ENCODE peak calls at places on chromosomes 1 and 21, in ten cellular contexts. S, R, E, Q, U, T, V, A, P and L are unnamed samples. For H3K4me1, the result is how much of the 10 kb centered on the place peaks cover.

GRCh38 chr1:79353224-79353623 is 346.7 kb upstream of the ADGRL4 start:
- DNase-seq in S (no peak), R (no peak), E (no peak), Q (peak), U (no peak), T (no peak), V (no peak), A (peak), P (no peak), L (no peak)

GRCh38 chr21:25396135-25396711 is 211.1 kb downstream of the MRPL39 start:
- DNase-seq in S (no peak), R (no peak), E (no peak), Q (no peak), U (no peak), T (no peak), V (no peak), A (no peak), P (no peak), L (no peak)

GRCh38 chr1:23282967-23283366 is 61.1 kb downstream of the HNRNPR start:
- DNase-seq in S (no peak), R (no peak), E (no peak), Q (peak), U (no peak), T (no peak), V (no peak), A (no peak), P (no peak), L (no peak)

GRCh38 chr1:92923664-92924063 is 37.6 kb downstream of the DIPK1A start:
- DNase-seq in S (no peak), R (no peak), E (no peak), Q (no peak), U (no peak), T (no peak), V (no peak), A (no peak), P (no peak), L (no peak)

GRCh38 chr1:89566761-89567174 is 42.1 kb downstream of the LRRC8B start:
- DNase-seq in S (no peak), R (no peak), E (peak), Q (peak), U (no peak), T (no peak), V (peak), A (no peak), P (no peak), L (no peak)

GRCh38 chr1:64691631-64692030 is 53.2 kb upstream of the RAVER2 start:
- DNase-seq in S (no peak), R (no peak), E (no peak), Q (peak), U (no peak), T (no peak), V (no peak), A (no peak), P (no peak), L (no peak)

GRCh38 chr1:30169269-30169668 is 554.1 kb downstream of the MATN1 start:
- DNase-seq in S (no peak), R (no peak), E (no peak), Q (no peak), U (no peak), T (no peak), V (no peak), A (no peak), P (no peak), L (no peak)

GRCh38 chr1:181588631-181589030 is 105.3 kb downstream of the CACNA1E start:
- DNase-seq in S (no peak), R (no peak), E (no peak), Q (no peak), U (no peak), T (no peak), V (no peak), A (no peak), P (no peak), L (no peak)

GRCh38 chr1:193542668-193543067 is 356.3 kb upstream of the B3GALT2 start:
- DNase-seq in S (no peak), R (no peak), E (no peak), Q (no peak), U (no peak), T (no peak), V (no peak), A (peak), P (no peak), L (no peak)

GRCh38 chr1:208161656-208162375 is 82.4 kb downstream of the PLXNA2 start:
- DNase-seq in S (no peak), R (no peak), E (no peak), Q (peak), U (no peak), T (no peak), V (no peak), A (no peak), P (no peak), L (no peak)

GRCh38 chr1:171841931-171842723 is 829 bp downstream of the DNM3 start:
- DNase-seq in S (peak), R (no peak), E (no peak), Q (peak), U (no peak), T (peak), V (no peak), A (no peak), P (peak), L (peak)

GRCh38 chr1:167898578-167899222 is 15.2 kb downstream of the ADCY10 start:
- DNase-seq in S (no peak), R (no peak), E (no peak), Q (no peak), U (no peak), T (no peak), V (no peak), A (no peak), P (no peak), L (no peak)

DNA sequence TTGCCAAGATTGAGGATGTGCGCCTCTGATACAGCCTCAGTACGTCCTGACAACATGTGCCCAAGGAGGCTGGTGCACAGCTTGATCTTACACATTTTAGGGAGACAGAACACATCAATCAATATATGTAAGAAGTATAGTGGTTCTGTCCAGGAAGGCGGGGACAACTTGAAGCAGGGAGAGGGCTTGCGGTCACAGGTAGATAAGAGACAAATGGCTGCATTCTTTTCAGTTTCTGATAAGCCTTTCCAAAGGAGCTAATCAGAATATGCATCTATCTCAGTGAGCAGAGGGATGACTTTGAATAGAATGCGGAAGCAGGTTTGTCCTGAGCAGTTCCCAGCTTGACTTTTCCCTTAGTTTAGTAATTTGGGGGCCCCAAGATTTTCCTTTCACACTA is 10.2 kb downstream of the DHCR24 start:
- DNase-seq in S (no peak), R (no peak), E (no peak), Q (no peak), U (no peak), T (no peak), V (no peak), A (no peak), P (no peak), L (no peak)
- H3K4me1 ChIP-seq in S (under half), R (under half), E (under half), Q (under half), U (under half), T (under half), V (under half), A (under half), P (under half), L (under half)

GRCh38 chr1:9731561-9731960 is 80.0 kb downstream of the PIK3CD start:
- DNase-seq in S (no peak), R (no peak), E (peak), Q (no peak), U (no peak), T (no peak), V (no peak), A (no peak), P (no peak), L (no peak)
- H3K4me1 ChIP-seq in S (under half), R (under half), E (under half), Q (under half), U (under half), T (under half), V (under half), A (under half), P (under half), L (under half)

DNA sequence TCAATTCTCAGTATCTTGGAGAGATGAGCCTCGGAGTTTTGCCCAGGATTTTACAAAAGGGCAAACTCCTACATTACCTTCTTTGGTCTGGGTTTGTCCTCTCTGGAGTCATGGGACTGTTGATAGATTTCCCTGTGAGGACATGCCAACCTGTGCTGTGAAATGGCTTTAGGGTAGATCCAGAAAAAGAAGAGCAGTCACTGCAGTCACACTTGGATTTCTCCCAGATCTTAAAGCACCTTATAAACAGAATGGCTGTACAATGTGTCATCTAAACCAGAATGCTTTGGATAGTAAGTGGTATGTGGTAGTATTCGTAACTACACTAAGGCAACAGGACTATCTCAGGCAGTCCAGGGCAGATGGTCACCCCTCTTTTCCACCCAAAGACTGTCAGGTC is 1.9 kb upstream of the CSRP1 start:
- DNase-seq in S (no peak), R (no peak), E (no peak), Q (peak), U (no peak), T (no peak), V (no peak), A (no peak), P (no peak), L (no peak)
- H3K4me1 ChIP-seq in S (under half), R (under half), E (under half), Q (under half), U (under half), T (under half), V (half or more), A (under half), P (half or more), L (under half)

GRCh38 chr1:155942578-155943141 is 1.2 kb downstream of the RXFP4 start:
- DNase-seq in S (no peak), R (no peak), E (no peak), Q (no peak), U (no peak), T (no peak), V (peak), A (no peak), P (no peak), L (peak)

GRCh38 chr1:155941845-155942507 is 538 bp downstream of the RXFP4 start:
- DNase-seq in S (no peak), R (no peak), E (no peak), Q (no peak), U (no peak), T (no peak), V (peak), A (no peak), P (no peak), L (no peak)

GRCh38 chr1:155940531-155940992 is 876 bp upstream of the RXFP4 start:
- DNase-seq in S (no peak), R (no peak), E (no peak), Q (peak), U (no peak), T (no peak), V (peak), A (no peak), P (no peak), L (peak)

GRCh38 chr1:155938220-155938627 is 3.2 kb upstream of the RXFP4 start:
- DNase-seq in S (peak), R (no peak), E (no peak), Q (peak), U (no peak), T (no peak), V (no peak), A (peak), P (peak), L (peak)

GRCh38 chr1:155940993-155941844 is at the start of gene RXFP4:
- DNase-seq in S (no peak), R (peak), E (no peak), Q (peak), U (no peak), T (no peak), V (peak), A (no peak), P (no peak), L (peak)
- H3K4me1 ChIP-seq in S (under half), R (under half), E (under half), Q (under half), U (under half), T (under half), V (half or more), A (under half), P (half or more), L (under half)

GRCh38 chr1:154520333-154520732 is 18.1 kb upstream of the SHE start:
- DNase-seq in S (no peak), R (no peak), E (no peak), Q (peak), U (no peak), T (no peak), V (no peak), A (no peak), P (no peak), L (no peak)
- H3K4me1 ChIP-seq in S (under half), R (under half), E (under half), Q (under half), U (under half), T (under half), V (under half), A (under half), P (under half), L (under half)

DNA sequence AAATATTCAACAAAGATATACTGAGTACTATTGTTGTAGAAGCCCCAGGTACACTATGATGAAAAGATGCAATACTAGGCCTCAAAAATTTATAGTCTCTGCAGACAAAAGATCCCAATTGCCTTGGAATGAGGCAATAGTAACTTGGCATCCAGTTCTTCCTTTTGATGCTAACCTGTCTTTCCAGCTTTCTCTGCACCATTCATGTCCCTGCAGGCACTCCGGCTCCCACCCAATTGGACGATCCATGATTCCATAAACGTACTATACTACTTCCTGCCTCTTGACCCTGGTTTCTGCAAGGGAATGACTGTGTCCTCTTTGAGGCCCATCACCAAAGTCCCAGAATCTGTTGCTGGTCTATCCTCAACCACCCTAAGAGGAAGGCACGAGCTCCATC is 8.0 kb upstream of the TAGLN2 start:
- DNase-seq in S (no peak), R (no peak), E (no peak), Q (no peak), U (no peak), T (no peak), V (no peak), A (no peak), P (no peak), L (no peak)
- H3K4me1 ChIP-seq in S (under half), R (under half), E (under half), Q (under half), U (under half), T (under half), V (under half), A (under half), P (under half), L (under half)

DNA sequence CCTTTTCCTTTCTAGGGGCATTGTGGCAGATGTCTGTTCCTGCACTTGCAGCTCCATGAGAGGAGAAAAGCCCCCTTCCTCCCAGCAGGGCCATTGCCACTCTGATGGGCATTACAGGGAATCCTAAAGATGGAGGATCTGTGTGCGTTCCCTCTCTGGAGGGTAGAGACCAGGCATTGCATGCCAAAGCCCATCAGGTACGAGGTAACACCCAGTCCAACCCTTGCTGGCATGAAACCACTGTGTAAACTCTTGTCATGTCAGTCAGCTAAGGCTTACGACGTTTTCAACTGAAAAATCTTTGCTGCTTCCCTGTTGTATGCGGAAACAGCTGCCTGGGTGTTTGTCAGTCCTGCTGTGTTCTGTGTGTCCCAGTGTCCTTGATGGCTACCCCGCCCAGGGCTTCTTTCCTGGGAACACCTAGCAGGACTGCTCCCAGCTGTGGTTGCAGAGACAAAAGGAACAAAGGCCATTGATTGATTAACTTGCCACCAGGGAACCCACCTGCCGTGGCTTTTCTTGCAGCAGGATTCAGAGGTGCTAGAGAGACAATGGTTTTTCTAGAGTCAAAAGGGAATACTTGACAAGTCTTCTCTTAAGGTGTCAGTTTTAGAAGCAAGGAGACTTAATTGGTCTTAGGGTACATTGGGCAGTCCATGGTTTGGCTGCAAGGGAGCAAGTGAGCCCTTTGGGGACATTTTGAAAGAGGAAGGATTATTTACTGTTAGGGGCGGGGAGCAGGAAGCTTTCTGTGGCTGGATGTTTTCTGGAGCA is 24.6 kb downstream of the B3GALT5 start:
- DNase-seq in S (no peak), R (no peak), E (no peak), Q (no peak), U (no peak), T (no peak), V (peak), A (peak), P (no peak), L (peak)
- H3K4me1 ChIP-seq in S (under half), R (under half), E (under half), Q (under half), U (under half), T (under half), V (half or more), A (under half), P (half or more), L (under half)

GRCh38 chr1:223710179-223711133 is 1.9 kb upstream of the CAPN2 start:
- DNase-seq in S (no peak), R (no peak), E (no peak), Q (no peak), U (no peak), T (no peak), V (no peak), A (no peak), P (no peak), L (no peak)
- H3K4me1 ChIP-seq in S (under half), R (under half), E (under half), Q (under half), U (under half), T (under half), V (half or more), A (under half), P (half or more), L (under half)